ENCODE peak calls at places on chromosomes 11 and 22, in ten cellular contexts. R is lung microvascular endothelial cell; I is amygdala; B is stimulated activated CD8-positive, alpha-beta memory T cell treated with anti-CD3 and anti-CD28 coated beads, Interleukin-2, amount 100 ng/mL, for 48 hours; J is fibroblast of the aortic adventitia; Z is transverse colon; S is anterior cingulate cortex; O is activated CD8-positive, alpha-beta memory T cell treated with anti-CD3 and anti-CD28 coated beads for 1 hour; F is hypothalamus; E is mesendoderm. N is an unnamed sample.

GRCh38 chr11:126669416-126669815 is 313.9 kb downstream of the ST3GAL4 start:
- DNase-seq in R (no peak), I (no peak), B (no peak), J (peak), Z (no peak), S (no peak), O (no peak), F (no peak), E (no peak), N (no peak)

GRCh38 chr22:50600541-50600940 is at the start of gene MAPK8IP2:
- DNase-seq in R (no peak), I (no peak), B (no peak), J (no peak), Z (no peak), S (no peak), O (no peak), F (peak), E (no peak), N (no peak)

GRCh38 chr22:23256986-23257888 is 76.9 kb downstream of the BCR start:
- DNase-seq in R (peak), I (no peak), B (no peak), J (peak), Z (peak), S (no peak), O (no peak), F (no peak), E (no peak), N (no peak)

GRCh38 chr11:20894296-20894695 is 224.9 kb downstream of the NELL1 start:
- DNase-seq in R (no peak), I (no peak), B (no peak), J (no peak), Z (no peak), S (no peak), O (no peak), F (no peak), E (no peak), N (no peak)

GRCh38 chr11:26332572-26332915 is 614 bp downstream of the ANO3 start:
- DNase-seq in R (no peak), I (no peak), B (no peak), J (peak), Z (no peak), S (no peak), O (no peak), F (no peak), E (no peak), N (no peak)

GRCh38 chr11:55634813-55635212 is at the start of gene OR4P4:
- DNase-seq in R (no peak), I (no peak), B (no peak), J (no peak), Z (no peak), S (no peak), O (no peak), F (no peak), E (no peak), N (no peak)

GRCh38 chr11:27319065-27319464 is 44.0 kb downstream of the CCDC34 start:
- DNase-seq in R (no peak), I (no peak), B (no peak), J (peak), Z (no peak), S (no peak), O (no peak), F (no peak), E (peak), N (no peak)

GRCh38 chr22:29445508-29445907 is 7.1 kb downstream of the RFPL1 start:
- DNase-seq in R (no peak), I (no peak), B (no peak), J (no peak), Z (no peak), S (no peak), O (no peak), F (no peak), E (no peak), N (no peak)

GRCh38 chr11:10550503-10550902 is 9.5 kb upstream of the RNF141 start:
- DNase-seq in R (no peak), I (no peak), B (no peak), J (peak), Z (no peak), S (no peak), O (no peak), F (no peak), E (no peak), N (no peak)

GRCh38 chr11:120228794-120229384 is 11.1 kb upstream of the POU2F3 start:
- DNase-seq in R (no peak), I (no peak), B (no peak), J (no peak), Z (no peak), S (no peak), O (no peak), F (no peak), E (no peak), N (no peak)

GRCh38 chr11:2562181-2562581 is 117.4 kb downstream of the KCNQ1 start:
- DNase-seq in R (no peak), I (peak), B (no peak), J (no peak), Z (peak), S (peak), O (no peak), F (peak), E (no peak), N (peak)

GRCh38 chr11:124748481-124749338 is 3.3 kb downstream of the VSIG2 start:
- DNase-seq in R (peak), I (no peak), B (no peak), J (no peak), Z (no peak), S (no peak), O (no peak), F (no peak), E (no peak), N (no peak)

GRCh38 chr11:67998150-67999045 is 5.5 kb downstream of the UNC93B1 start:
- DNase-seq in R (no peak), I (no peak), B (no peak), J (no peak), Z (peak), S (no peak), O (no peak), F (no peak), E (no peak), N (no peak)

GRCh38 chr11:115784796-115785521 is 280.7 kb upstream of the CADM1 start:
- DNase-seq in R (peak), I (no peak), B (no peak), J (no peak), Z (peak), S (no peak), O (no peak), F (no peak), E (no peak), N (no peak)

GRCh38 chr11:21415566-21415965 is 746.2 kb downstream of the NELL1 start:
- DNase-seq in R (no peak), I (no peak), B (no peak), J (no peak), Z (no peak), S (no peak), O (no peak), F (no peak), E (no peak), N (no peak)

GRCh38 chr11:2207212-2207611 is 35.6 kb upstream of the TH start:
- DNase-seq in R (no peak), I (no peak), B (no peak), J (no peak), Z (no peak), S (no peak), O (no peak), F (no peak), E (no peak), N (no peak)

GRCh38 chr11:67610302-67610868 is 3.6 kb downstream of the NDUFV1 start:
- DNase-seq in R (no peak), I (no peak), B (no peak), J (no peak), Z (no peak), S (no peak), O (no peak), F (no peak), E (no peak), N (no peak)

GRCh38 chr11:119909495-119909894 is 180.5 kb upstream of the NECTIN1 start:
- DNase-seq in R (no peak), I (no peak), B (no peak), J (no peak), Z (no peak), S (no peak), O (no peak), F (no peak), E (no peak), N (no peak)

GRCh38 chr22:26169312-26170111 is at the start of gene SEZ6L:
- DNase-seq in R (no peak), I (peak), B (no peak), J (no peak), Z (no peak), S (peak), O (no peak), F (peak), E (peak), N (peak)

GRCh38 chr11:24233041-24233440 is 263.8 kb upstream of the LUZP2 start:
- DNase-seq in R (no peak), I (no peak), B (no peak), J (no peak), Z (no peak), S (no peak), O (no peak), F (no peak), E (no peak), N (no peak)

GRCh38 chr11:69419662-69420061 is 61.8 kb upstream of the LINC01488 start:
- DNase-seq in R (no peak), I (no peak), B (no peak), J (no peak), Z (no peak), S (no peak), O (no peak), F (no peak), E (no peak), N (no peak)

GRCh38 chr11:45394294-45395085 is 108.3 kb upstream of the SYT13 start:
- DNase-seq in R (no peak), I (no peak), B (no peak), J (no peak), Z (no peak), S (no peak), O (no peak), F (no peak), E (no peak), N (no peak)

GRCh38 chr11:133833899-133834296 is 11.4 kb downstream of the SPATA19 start:
- DNase-seq in R (no peak), I (no peak), B (no peak), J (no peak), Z (no peak), S (no peak), O (no peak), F (no peak), E (no peak), N (no peak)

GRCh38 chr11:79940976-79941735 is 500.3 kb upstream of the TENM4 start:
- DNase-seq in R (no peak), I (no peak), B (no peak), J (peak), Z (no peak), S (no peak), O (no peak), F (no peak), E (no peak), N (no peak)

GRCh38 chr11:79241205-79241604 is 199.6 kb downstream of the TENM4 start:
- DNase-seq in R (no peak), I (no peak), B (no peak), J (no peak), Z (no peak), S (no peak), O (no peak), F (no peak), E (no peak), N (no peak)

GRCh38 chr22:48702573-48703264 is 1125.0 kb downstream of the BRD1 start:
- DNase-seq in R (no peak), I (peak), B (no peak), J (no peak), Z (no peak), S (peak), O (no peak), F (peak), E (no peak), N (no peak)

GRCh38 chr22:45880732-45881523 is 96.0 kb downstream of the WNT7B start:
- DNase-seq in R (no peak), I (no peak), B (no peak), J (no peak), Z (no peak), S (no peak), O (no peak), F (peak), E (no peak), N (peak)

GRCh38 chr22:49672013-49672516 is 155.6 kb downstream of the BRD1 start:
- DNase-seq in R (no peak), I (no peak), B (no peak), J (no peak), Z (no peak), S (no peak), O (no peak), F (no peak), E (no peak), N (no peak)

GRCh38 chr11:86669424-86669823 is 3.0 kb downstream of the ME3 start:
- DNase-seq in R (no peak), I (no peak), B (no peak), J (no peak), Z (no peak), S (no peak), O (no peak), F (no peak), E (peak), N (no peak)

GRCh38 chr11:122765487-122766131 is 72.7 kb upstream of the CRTAM start:
- DNase-seq in R (no peak), I (no peak), B (no peak), J (no peak), Z (no peak), S (no peak), O (no peak), F (no peak), E (no peak), N (no peak)

GRCh38 chr11:64141081-64141783 is 24.7 kb downstream of the MACROD1 start:
- DNase-seq in R (no peak), I (peak), B (no peak), J (no peak), Z (no peak), S (no peak), O (no peak), F (peak), E (no peak), N (peak)

GRCh38 chr11:26849009-26849408 is 127.1 kb upstream of the SLC5A12 start:
- DNase-seq in R (no peak), I (no peak), B (no peak), J (peak), Z (no peak), S (no peak), O (no peak), F (no peak), E (no peak), N (no peak)

N was measured in C1 segment of cervical spinal cord.